ENCODE peak calls at places on chromosomes 5 and 9, in seven cellular contexts. X is body of pancreas; O is activated B cell treated with CpG ODN at 0.5 μM for 24 hours; Q is iPS DF 19.7; F is left ventricle myocardium inferior; D is activated CD4-positive, alpha-beta T cell treated with anti-CD3 and anti-CD28 coated beads, Interleukin-2, amount 10 ng/mL, durations not matched to agents 7 days and 5 days; U is left cardiac atrium. Z is an unnamed sample.

GRCh38 chr5:963310-963672 is 45.3 kb upstream of the NKD2 start:
- DNase-seq in X (no peak), O (no peak), Q (no peak), F (no peak), D (no peak), U (no peak), Z (no peak)

GRCh38 chr5:159581502-159582249 is 251.4 kb upstream of the IL12B start:
- DNase-seq in X (peak), O (no peak), Q (no peak), F (no peak), D (no peak), U (peak), Z (peak)

GRCh38 chr5:149046196-149046829 is 16.5 kb downstream of the SH3TC2 start:
- DNase-seq in X (no peak), O (no peak), Q (no peak), F (no peak), D (no peak), U (no peak), Z (no peak)

GRCh38 chr5:30050056-30050815 is 1143.2 kb upstream of the CDH6 start:
- DNase-seq in X (no peak), O (no peak), Q (no peak), F (no peak), D (no peak), U (no peak), Z (no peak)

GRCh38 chr5:16492398-16493175 is 27.0 kb upstream of the ZNF622 start:
- DNase-seq in X (peak), O (no peak), Q (no peak), F (no peak), D (no peak), U (peak), Z (peak)

GRCh38 chr5:151068189-151068570 is 12.7 kb downstream of the TNIP1 start:
- DNase-seq in X (no peak), O (no peak), Q (no peak), F (no peak), D (no peak), U (no peak), Z (no peak)

GRCh38 chr9:36486933-36487481 is 85.7 kb upstream of the MELK start:
- DNase-seq in X (peak), O (no peak), Q (no peak), F (peak), D (peak), U (peak), Z (peak)

GRCh38 chr5:127296321-127296720 is 5.7 kb downstream of the MEGF10 start:
- DNase-seq in X (no peak), O (no peak), Q (no peak), F (no peak), D (no peak), U (no peak), Z (peak)

GRCh38 chr5:127998950-127999349 is 84.6 kb upstream of the SLC12A2 start:
- DNase-seq in X (no peak), O (no peak), Q (no peak), F (no peak), D (no peak), U (no peak), Z (no peak)

GRCh38 chr5:119411935-119412623 is 40.2 kb upstream of the HSD17B4 start:
- DNase-seq in X (peak), O (no peak), Q (no peak), F (peak), D (peak), U (peak), Z (peak)